ENCODE peak calls at places on chromosomes 16 and 17, in ten cellular contexts. N, Z, A, D, O, I, U, G, W and F are unnamed samples. For H3K9me3, the result is how much of the 10 kb centered on the place peaks cover.

GRCh38 chr16:57735755-57736418 is at the start of gene KATNB1:
- DNase-seq in I (no peak), D (no peak), A (no peak), O (no peak), N (peak), W (no peak), U (no peak), G (no peak), Z (no peak), F (peak)

GRCh38 chr16:69412287-69412686 is 12.1 kb upstream of the CYB5B start:
- DNase-seq in U (no peak), A (peak), N (peak), W (no peak), I (no peak), G (no peak), O (no peak), D (no peak), Z (no peak), F (no peak)

GRCh38 chr17:69344939-69345338 is 18.0 kb upstream of the ABCA5 start:
- DNase-seq in W (no peak), N (no peak), D (no peak), O (no peak), G (no peak), A (no peak), U (no peak), Z (no peak), I (no peak), F (no peak)

GRCh38 chr16:89859809-89860075 is 13.7 kb upstream of the TCF25 start:
- DNase-seq in Z (no peak), W (no peak), I (no peak), G (no peak), A (no peak), U (no peak), D (no peak), O (no peak), N (no peak), F (no peak)

GRCh38 chr16:67888311-67888710 is 3.6 kb downstream of the NRN1L start:
- DNase-seq in N (no peak), U (no peak), G (no peak), I (no peak), A (no peak), D (no peak), Z (no peak), O (no peak), W (no peak), F (no peak)

GRCh38 chr16:71859751-71860521 is 14.2 kb downstream of the ATXN1L start:
- DNase-seq in G (no peak), N (no peak), O (no peak), D (no peak), W (no peak), I (no peak), U (no peak), A (no peak), Z (no peak), F (no peak)

GRCh38 chr16:66081967-66082366 is 284.5 kb upstream of the CDH5 start:
- DNase-seq in Z (no peak), O (no peak), I (no peak), G (no peak), A (peak), N (peak), U (peak), W (no peak), D (no peak), F (no peak)

GRCh38 chr17:40547079-40547784 is 18.0 kb downstream of the CCR7 start:
- DNase-seq in I (no peak), Z (peak), W (peak), G (no peak), U (no peak), O (no peak), N (no peak), A (no peak), D (peak), F (peak)

GRCh38 chr16:87329436-87330256 is 12.5 kb upstream of the C16orf95 start:
- DNase-seq in O (no peak), G (no peak), I (no peak), D (peak), U (no peak), N (no peak), A (no peak), Z (no peak), W (no peak), F (no peak)

GRCh38 chr17:48625502-48626201 is 506 bp downstream of the HOXB9 start:
- DNase-seq in D (no peak), G (no peak), N (no peak), U (no peak), W (no peak), A (no peak), Z (no peak), O (no peak), I (no peak), F (peak)

GRCh38 chr16:64144612-64145011 is 977.3 kb downstream of the CDH11 start:
- DNase-seq in G (no peak), I (no peak), W (no peak), D (no peak), A (no peak), U (no peak), N (no peak), O (no peak), Z (no peak), F (no peak)

GRCh38 chr16:84607694-84608093 is 10.2 kb downstream of the COTL1 start:
- DNase-seq in W (no peak), I (no peak), U (no peak), N (no peak), D (no peak), Z (no peak), A (no peak), O (no peak), G (no peak), F (no peak)

GRCh38 chr17:15143524-15143923 is 121.6 kb downstream of the PMP22 start:
- DNase-seq in D (no peak), W (no peak), Z (no peak), N (no peak), G (no peak), U (no peak), I (no peak), O (no peak), A (no peak), F (no peak)

GRCh38 chr17:17084317-17084835 is 42.1 kb downstream of the MPRIP start:
- DNase-seq in Z (peak), N (no peak), A (no peak), W (no peak), U (no peak), D (peak), G (no peak), O (no peak), I (peak), F (no peak)

GRCh38 chr16:3656491-3657468 is 2.3 kb downstream of the DNASE1 start:
- DNase-seq in G (no peak), D (peak), U (no peak), O (no peak), W (no peak), Z (no peak), A (no peak), N (no peak), I (no peak), F (no peak)

GRCh38 chr17:39752241-39752831 is 14.6 kb downstream of the GRB7 start:
- DNase-seq in G (no peak), Z (no peak), A (no peak), O (no peak), N (no peak), W (no peak), D (no peak), U (no peak), I (no peak), F (no peak)

GRCh38 chr17:83019376-83019775 is 60.0 kb upstream of the METRNL start:
- DNase-seq in N (no peak), D (no peak), G (peak), Z (no peak), U (no peak), A (no peak), W (no peak), I (no peak), O (no peak), F (no peak)

GRCh38 chr17:60087882-60088669 is 9.4 kb upstream of the HEATR6 start:
- DNase-seq in O (no peak), N (peak), U (no peak), I (no peak), G (no peak), W (no peak), A (peak), Z (no peak), D (no peak), F (no peak)

GRCh38 chr17:59439711-59440110 is 108.3 kb downstream of the YPEL2 start:
- DNase-seq in Z (no peak), D (no peak), O (no peak), W (no peak), G (no peak), I (no peak), U (no peak), A (no peak), N (no peak), F (no peak)

GRCh38 chr17:40319651-40320550 is 10.9 kb downstream of the RARA start:
- DNase-seq in N (no peak), D (peak), O (no peak), W (peak), A (no peak), G (peak), Z (peak), U (no peak), I (no peak), F (no peak)

GRCh38 chr16:27222499-27223225 is 19.3 kb downstream of the KDM8 start:
- DNase-seq in D (no peak), U (no peak), A (peak), O (no peak), G (peak), Z (peak), N (peak), W (no peak), I (no peak), F (peak)

GRCh38 chr16:52357711-52358110 is 189.2 kb downstream of the TOX3 start:
- DNase-seq in N (no peak), O (no peak), D (no peak), G (no peak), A (no peak), W (no peak), I (no peak), Z (no peak), U (no peak), F (no peak)

GRCh38 chr16:64950262-64950661 is 171.6 kb downstream of the CDH11 start:
- DNase-seq in N (no peak), D (no peak), A (no peak), I (no peak), Z (no peak), W (no peak), G (no peak), O (no peak), U (no peak), F (no peak)

GRCh38 chr16:1787322-1788094 is 4.7 kb downstream of the NUBP2 start:
- DNase-seq in A (no peak), I (no peak), N (no peak), D (peak), U (no peak), Z (peak), O (no peak), W (no peak), G (no peak), F (peak)

GRCh38 chr16:714558-715447 is at the start of gene METRN:
- DNase-seq in Z (peak), U (no peak), N (peak), G (peak), D (peak), O (peak), I (peak), A (peak), W (peak), F (peak)

GRCh38 chr16:69397821-69398521 is 12.2 kb upstream of the TERF2 start:
- DNase-seq in D (no peak), G (peak), A (peak), N (peak), Z (peak), U (peak), W (no peak), I (no peak), O (no peak), F (peak)

GRCh38 chr17:56681561-56682266 is 88.2 kb downstream of the NOG start:
- DNase-seq in G (no peak), W (peak), Z (no peak), N (peak), A (peak), D (no peak), U (peak), I (no peak), O (no peak), F (peak)

GRCh38 chr17:28173071-28173561 is 130.6 kb downstream of the NLK start:
- DNase-seq in W (no peak), I (no peak), N (peak), Z (no peak), O (no peak), U (no peak), G (no peak), D (no peak), A (peak), F (no peak)

GRCh38 chr17:5179003-5179402 is 12.7 kb downstream of the ZNF594 start:
- DNase-seq in U (no peak), A (no peak), D (no peak), N (no peak), I (no peak), O (no peak), W (no peak), Z (no peak), G (no peak), F (no peak)

GRCh38 chr17:5182597-5183409 is 8.9 kb downstream of the ZNF594 start:
- DNase-seq in U (no peak), I (no peak), N (no peak), W (no peak), Z (no peak), D (no peak), G (no peak), A (no peak), O (no peak), F (no peak)

GRCh38 chr17:5181509-5182305 is 10.0 kb downstream of the ZNF594 start:
- DNase-seq in I (no peak), A (no peak), U (no peak), D (no peak), W (no peak), O (no peak), N (no peak), Z (no peak), G (no peak), F (no peak)

GRCh38 chr17:5184284-5184683 is 7.4 kb downstream of the ZNF594 start:
- DNase-seq in A (no peak), O (no peak), W (no peak), G (no peak), I (no peak), D (no peak), U (no peak), Z (no peak), N (no peak), F (no peak)

GRCh38 chr17:5183410-5183793 is 8.3 kb downstream of the ZNF594 start:
- DNase-seq in A (no peak), W (no peak), Z (no peak), U (no peak), G (no peak), D (no peak), O (no peak), N (no peak), I (no peak), F (no peak)
- H3K9me3 ChIP-seq in A (under half), W (half or more), Z (under half), U (half or more), G (half or more), D (half or more), O (half or more), N (half or more), I (half or more), F (under half)

GRCh38 chr17:62826956-62827355 is 18.8 kb upstream of the MARCHF10 start:
- DNase-seq in G (no peak), Z (no peak), U (no peak), I (no peak), D (no peak), A (no peak), N (no peak), W (no peak), O (no peak), F (no peak)
- H3K27ac ChIP-seq in G (peak), Z (no peak), U (no peak), I (no peak), D (no peak), A (no peak), N (no peak), W (no peak), O (no peak), F (no peak)

DNA sequence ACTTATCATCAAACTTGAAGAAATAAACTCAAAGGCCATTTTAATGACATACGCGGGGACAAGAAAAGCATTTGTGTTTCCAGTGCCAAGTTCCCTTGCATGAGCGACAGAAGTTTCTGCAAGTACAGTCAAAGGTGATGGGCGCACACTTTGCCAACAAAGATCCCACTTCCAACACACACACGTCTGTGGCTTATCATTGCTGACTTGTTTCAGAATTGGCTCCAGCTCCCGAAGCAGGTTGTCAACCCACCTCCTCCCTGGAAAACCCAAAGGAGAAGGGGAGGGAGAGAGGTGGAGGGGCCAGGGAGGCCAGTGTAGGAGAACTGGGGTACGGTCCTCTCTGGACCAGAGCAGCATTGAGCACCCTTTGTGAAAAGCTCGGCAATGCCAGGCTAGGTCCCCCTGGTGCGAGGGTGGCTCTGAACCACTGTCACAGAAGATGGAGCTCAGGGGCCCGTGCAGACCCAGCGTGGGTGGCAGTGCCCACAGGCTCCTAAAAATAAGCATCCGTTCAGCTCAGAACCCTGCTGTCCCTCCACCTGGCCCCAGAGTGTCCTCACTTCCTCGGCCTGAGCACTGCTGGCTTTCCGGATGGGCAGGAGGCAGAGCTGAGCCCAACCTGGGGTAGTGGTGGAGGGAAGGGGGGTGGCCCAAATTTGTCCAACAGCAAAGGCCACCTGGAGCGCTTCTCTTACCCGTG is 33.2 kb downstream of the RBFOX3 start:
- DNase-seq in W (no peak), Z (no peak), I (no peak), N (no peak), U (no peak), O (no peak), G (no peak), D (no peak), A (no peak), F (no peak)
- H3K9me3 ChIP-seq in W (under half), Z (under half), I (under half), N (under half), U (under half), O (under half), G (under half), D (under half), A (under half), F (under half)

DNA sequence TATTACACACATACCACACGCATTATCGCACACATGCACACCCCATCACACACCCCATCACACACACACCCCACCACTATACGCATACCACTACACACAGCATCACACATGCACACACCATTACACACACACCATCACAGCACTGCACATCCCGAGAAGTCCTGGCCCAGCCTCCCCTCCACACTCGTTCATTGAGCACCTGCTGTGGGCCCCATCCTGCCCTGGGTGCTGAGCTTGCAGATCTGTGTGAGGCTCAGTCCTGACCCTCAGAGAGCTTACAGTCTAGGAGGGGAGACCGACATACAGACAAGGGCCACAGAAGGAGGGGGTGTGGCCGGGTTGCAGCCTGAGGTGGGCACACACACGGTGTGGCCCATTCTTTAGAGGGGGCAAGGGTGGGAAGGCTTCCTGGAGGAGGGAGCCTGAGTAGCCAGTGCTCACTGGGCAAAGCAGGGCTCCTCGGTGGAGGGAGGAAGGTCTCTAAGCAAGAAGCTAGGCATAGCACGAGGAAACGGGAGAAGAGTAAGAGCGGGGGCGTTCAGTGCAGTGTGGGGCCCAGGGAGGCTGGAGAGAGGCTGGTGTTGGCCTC is 206.6 kb downstream of the NTN1 start:
- DNase-seq in A (no peak), W (no peak), N (no peak), I (no peak), O (no peak), Z (no peak), G (no peak), U (no peak), D (no peak), F (no peak)
- H3K27ac ChIP-seq in A (no peak), W (no peak), N (peak), I (no peak), O (peak), Z (peak), G (no peak), U (no peak), D (no peak), F (no peak)

GRCh38 chr16:35561346-35561745 is 2101.9 kb downstream of the TP53TG3F start:
- DNase-seq in A (no peak), Z (no peak), U (no peak), N (no peak), D (no peak), I (no peak), W (no peak), O (no peak), G (no peak), F (no peak)
- H3K9me3 ChIP-seq in A (under half), Z (under half), U (under half), N (under half), D (under half), I (under half), W (under half), O (under half), G (under half), F (under half)